ENCODE peak calls at places on chromosomes 6 and 20, in seven cellular contexts. F is H9; I is body of pancreas; W is naive thymus-derived CD4-positive, alpha-beta T cell; V is cardiac muscle cell; T is IMR-90; S is tibial nerve. A is an unnamed sample.
A peak's percentile ranks its signal among the peaks of the same experiment; 100 is the strongest.

GRCh38 chr6:41546866-41547798 is 951 bp downstream of the FOXP4 start:
- DNase-seq in T (peak; percentile 30), I (peak; percentile 57), F (no peak), S (no peak), W (peak; percentile 40), V (peak; percentile 56), A (peak; percentile 72)

GRCh38 chr6:27810768-27811298 is 101.4 kb downstream of the OR2B2 start:
- DNase-seq in S (no peak), I (no peak), F (no peak), W (no peak), T (no peak), V (no peak), A (no peak)

GRCh38 chr6:35427851-35428321 is 24.3 kb upstream of the FANCE start:
- DNase-seq in I (no peak), W (no peak), F (no peak), S (no peak), V (peak; percentile 31), T (peak; percentile 92), A (no peak)

GRCh38 chr6:67615796-67616195 is 1019.3 kb upstream of the ADGRB3 start:
- DNase-seq in S (no peak), V (peak; percentile 25), T (peak; percentile 19), F (no peak), I (no peak), W (no peak), A (no peak)

GRCh38 chr6:135318728-135319469 is 137.8 kb downstream of the MYB start:
- DNase-seq in T (no peak), F (no peak), S (no peak), V (no peak), I (no peak), W (no peak), A (no peak)

GRCh38 chr6:29553268-29554057 is 6.1 kb downstream of the UBD start:
- DNase-seq in I (peak; percentile 50), V (peak; percentile 84), T (peak; percentile 54), S (peak; percentile 17), W (peak; percentile 29), F (peak; percentile 89), A (peak; percentile 82)

GRCh38 chr6:157281570-157281969 is 41.7 kb downstream of the TMEM242 start:
- DNase-seq in I (peak; percentile 55), W (no peak), S (no peak), V (peak; percentile 17), T (no peak), F (peak; percentile 58), A (no peak)

GRCh38 chr6:104956663-104957294 is at the start of gene LIN28B:
- DNase-seq in S (no peak), F (no peak), W (no peak), I (no peak), T (no peak), V (no peak), A (no peak)

GRCh38 chr6:117906905-117907599 is at the start of gene SLC35F1:
- DNase-seq in T (peak; percentile 1), W (peak; percentile 48), V (peak; percentile 34), I (peak; percentile 44), F (peak; percentile 87), S (no peak), A (peak; percentile 58)

GRCh38 chr20:4951299-4951698 is 50.0 kb downstream of the SLC23A2 start:
- DNase-seq in S (peak; percentile 24), T (peak; percentile 90), W (no peak), I (no peak), V (peak; percentile 87), F (no peak), A (no peak)

GRCh38 chr6:21740719-21741118 is 147.2 kb downstream of the SOX4 start:
- DNase-seq in V (peak; percentile 46), T (peak; percentile 85), F (no peak), S (no peak), W (no peak), I (no peak), A (no peak)

GRCh38 chr20:54711061-54711460 is 235.7 kb downstream of the DOK5 start:
- DNase-seq in V (no peak), F (no peak), T (no peak), W (no peak), S (no peak), I (no peak), A (no peak)

GRCh38 chr20:54716790-54717189 is 241.4 kb downstream of the DOK5 start:
- DNase-seq in W (no peak), S (no peak), V (no peak), I (no peak), T (no peak), F (no peak), A (no peak)

GRCh38 chr20:54716169-54716747 is 240.9 kb downstream of the DOK5 start:
- DNase-seq in T (no peak), V (no peak), S (no peak), F (no peak), W (no peak), I (peak; percentile 24), A (no peak)

GRCh38 chr20:54714817-54715216 is 239.4 kb downstream of the DOK5 start:
- DNase-seq in T (no peak), W (no peak), F (no peak), I (no peak), V (no peak), S (no peak), A (no peak)

GRCh38 chr20:54713727-54714126 is 238.3 kb downstream of the DOK5 start:
- DNase-seq in W (no peak), F (no peak), V (no peak), T (no peak), I (peak; percentile 20), S (no peak), A (no peak)
- H3K27me3 ChIP-seq in W (peaks cover 5% of the 10 kb centered on the region), F (no peaks in the 10 kb centered on the region), V (no peaks in the 10 kb centered on the region), T (no peaks in the 10 kb centered on the region), I (no peaks in the 10 kb centered on the region), S (no peaks in the 10 kb centered on the region), A (no peaks in the 10 kb centered on the region)

DNA sequence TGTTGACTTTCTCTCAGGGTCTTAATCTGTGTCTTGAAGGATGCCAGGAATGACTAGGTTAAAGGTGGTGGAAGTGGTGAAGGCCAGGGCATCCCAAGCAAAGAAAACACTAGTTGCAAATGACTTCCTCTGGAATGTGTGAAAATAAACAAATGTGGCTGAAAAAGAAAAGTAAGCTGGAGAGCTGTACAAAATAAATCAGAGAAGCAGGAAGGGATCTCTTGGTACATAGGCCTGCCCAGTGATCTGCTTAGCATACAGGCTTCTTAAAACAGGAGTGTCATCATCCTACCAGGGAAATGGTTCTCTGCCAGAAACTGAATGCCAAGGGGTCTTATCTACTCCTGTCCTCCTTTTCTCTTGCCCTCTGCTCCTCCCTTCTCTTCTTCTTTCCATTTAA is 1616.0 kb downstream of the KHDRBS2 start:
- DNase-seq in F (no peak), T (no peak), V (no peak), W (no peak), S (no peak), I (no peak), A (no peak)
- H3K9me3 ChIP-seq in F (no peaks in the 10 kb centered on the region), T (peaks cover 9% of the 10 kb centered on the region), V (no peaks in the 10 kb centered on the region), W (no peaks in the 10 kb centered on the region), S (no peaks in the 10 kb centered on the region), I (no peaks in the 10 kb centered on the region), A (no peaks in the 10 kb centered on the region)

GRCh38 chr6:315921-316752 is 23.9 kb downstream of the DUSP22 start:
- DNase-seq in S (no peak), T (no peak), F (no peak), I (no peak), V (no peak), W (no peak), A (no peak)
- H3K27ac ChIP-seq in S (no peak overlapping the region), T (no peak overlapping the region), F (no peak overlapping the region), I (no peak overlapping the region), V (no peak overlapping the region), W (no peak overlapping the region), A (no peak overlapping the region)

GRCh38 chr6:5990776-5991175 is 15.9 kb downstream of the NRN1 start:
- DNase-seq in V (no peak), W (no peak), S (no peak), F (no peak), I (no peak), T (no peak), A (no peak)
- H3K27me3 ChIP-seq in V (peaks cover 59% of the 10 kb centered on the region), W (peaks cover 15% of the 10 kb centered on the region), S (peaks cover 32% of the 10 kb centered on the region), F (peaks cover 38% of the 10 kb centered on the region), I (peaks cover 17% of the 10 kb centered on the region), T (peaks cover 27% of the 10 kb centered on the region), A (peaks cover 57% of the 10 kb centered on the region)

GRCh38 chr20:39640147-39640546 is 678.0 kb downstream of the DHX35 start:
- DNase-seq in I (no peak), F (no peak), V (no peak), T (no peak), W (no peak), S (no peak), A (no peak)
- H3K9me3 ChIP-seq in I (no peaks in the 10 kb centered on the region), F (no peaks in the 10 kb centered on the region), V (no peaks in the 10 kb centered on the region), T (peaks cover 3% of the 10 kb centered on the region), W (no peaks in the 10 kb centered on the region), S (no peaks in the 10 kb centered on the region), A (no peaks in the 10 kb centered on the region)

A was measured in psoas muscle.